ENCODE peak calls at places on chromosomes 12 and 14, in six cellular contexts. J is mesendoderm, M is H1, P is H9, H is mesenchymal stem cell, B is IMR-90. C is an unnamed sample.

GRCh38 chr14:25484194-25484593 is 434.2 kb upstream of the STXBP6 start:
- DNase-seq in J (no peak), M (no peak), P (no peak), H (no peak), B (no peak), C (no peak)

GRCh38 chr14:66541627-66542026 is 33.7 kb downstream of the GPHN start:
- DNase-seq in J (no peak), M (no peak), P (no peak), H (no peak), B (no peak), C (no peak)

GRCh38 chr12:93029091-93029490 is 100.0 kb upstream of the EEA1 start:
- DNase-seq in J (no peak), M (no peak), P (no peak), H (no peak), B (no peak), C (no peak)

GRCh38 chr14:103260629-103261124 is 73.4 kb upstream of the EIF5 start:
- DNase-seq in J (no peak), M (peak; percentile 42), P (no peak), H (peak; percentile 89), B (peak; percentile 63), C (no peak)

GRCh38 chr12:111636209-111636928 is 37.3 kb upstream of the ATXN2 start:
- DNase-seq in J (peak; percentile 84), M (peak; percentile 58), P (peak; percentile 75), H (no peak), B (peak; percentile 54), C (peak; percentile 52)

GRCh38 chr12:109763201-109763841 is 49.7 kb downstream of the FAM222A start:
- DNase-seq in J (peak; percentile 56), M (peak; percentile 35), P (peak; percentile 31), H (peak; percentile 65), B (peak; percentile 58), C (no peak)

GRCh38 chr14:61284001-61284400 is 2.9 kb upstream of the TMEM30B start:
- DNase-seq in J (no peak), M (no peak), P (no peak), H (no peak), B (no peak), C (no peak)

GRCh38 chr14:92546347-92547053 is 32.9 kb downstream of the RIN3 start:
- DNase-seq in J (no peak), M (no peak), P (no peak), H (peak; percentile 95), B (peak; percentile 82), C (no peak)

GRCh38 chr14:73903028-73903427 is 16.4 kb downstream of the ZNF410 start:
- DNase-seq in J (no peak), M (no peak), P (no peak), H (no peak), B (peak; percentile 35), C (no peak)

GRCh38 chr12:6165418-6165817 is 34.8 kb upstream of the CD9 start:
- DNase-seq in J (no peak), M (no peak), P (no peak), H (peak; percentile 38), B (peak; percentile 80), C (no peak)

GRCh38 chr12:25266522-25266921 is 15.8 kb upstream of the KRAS start:
- DNase-seq in J (no peak), M (no peak), P (no peak), H (no peak), B (peak; percentile 19), C (no peak)

GRCh38 chr14:45716506-45716905 is 463.5 kb upstream of the MIS18BP1 start:
- DNase-seq in J (peak; percentile 54), M (no peak), P (peak; percentile 36), H (no peak), B (no peak), C (no peak)

GRCh38 chr14:24441904-24442239 is 704 bp downstream of the SDR39U1 start:
- DNase-seq in J (no peak), M (no peak), P (no peak), H (no peak), B (peak; percentile 52), C (no peak)

GRCh38 chr12:90280033-90280432 is 571.4 kb upstream of the ATP2B1 start:
- DNase-seq in J (no peak), M (no peak), P (no peak), H (peak; percentile 45), B (peak; percentile 62), C (no peak)

GRCh38 chr12:103495783-103496456 is at the start of gene C12orf42:
- DNase-seq in J (peak; percentile 56), M (peak; percentile 76), P (peak; percentile 73), H (peak; percentile 11), B (no peak), C (peak; percentile 59)

GRCh38 chr14:68747366-68747765 is 45.5 kb downstream of the ZFP36L1 start:
- DNase-seq in J (no peak), M (no peak), P (no peak), H (no peak), B (no peak), C (no peak)

GRCh38 chr12:125418902-125419564 is 353.8 kb downstream of the AACS start:
- DNase-seq in J (no peak), M (no peak), P (no peak), H (no peak), B (no peak), C (no peak)

GRCh38 chr14:65927871-65928270 is 515.3 kb downstream of the FUT8 start:
- DNase-seq in J (peak; percentile 85), M (no peak), P (no peak), H (no peak), B (no peak), C (no peak)

GRCh38 chr12:18068355-18068754 is 21.6 kb downstream of the RERGL start:
- DNase-seq in J (peak; percentile 23), M (no peak), P (no peak), H (no peak), B (no peak), C (no peak)

GRCh38 chr14:69844171-69844570 is 35.0 kb upstream of the SMOC1 start:
- DNase-seq in J (no peak), M (no peak), P (no peak), H (no peak), B (no peak), C (no peak)

GRCh38 chr14:69845050-69845581 is 34.1 kb upstream of the SMOC1 start:
- DNase-seq in J (no peak), M (no peak), P (no peak), H (no peak), B (no peak), C (no peak)

GRCh38 chr14:69839017-69839416 is 40.2 kb upstream of the SMOC1 start:
- DNase-seq in J (no peak), M (no peak), P (no peak), H (no peak), B (no peak), C (no peak)

GRCh38 chr14:69842671-69843407 is 36.4 kb upstream of the SMOC1 start:
- DNase-seq in J (no peak), M (no peak), P (no peak), H (no peak), B (no peak), C (peak; percentile 76)

DNA sequence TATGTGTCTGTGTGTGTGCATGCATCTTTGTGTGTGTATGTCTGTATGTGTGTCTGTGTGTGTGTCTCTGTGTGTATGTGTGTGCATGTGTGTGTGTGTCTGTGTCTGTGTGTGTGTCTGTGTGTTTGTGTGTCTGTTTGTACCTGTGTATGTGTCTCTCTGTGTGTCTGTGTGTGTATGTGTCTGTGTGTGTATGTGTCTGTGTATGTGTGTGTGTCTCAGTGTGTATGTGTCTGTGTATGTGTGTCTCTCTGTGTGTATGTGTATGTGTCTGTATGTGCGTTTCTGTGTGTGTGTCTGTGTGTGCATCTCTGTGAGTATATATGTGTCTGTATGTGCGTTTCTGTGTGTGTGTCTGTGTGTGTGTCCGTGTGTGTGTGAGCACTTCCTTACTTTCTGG is 39.6 kb upstream of the SMOC1 start:
- DNase-seq in J (no peak), M (no peak), P (no peak), H (no peak), B (no peak), C (no peak)
- H3K23ac ChIP-seq in J (no peak overlapping the region), M (no peak overlapping the region), P (no peak overlapping the region), H (no peak overlapping the region), B (no peak overlapping the region), C (no peak overlapping the region)

GRCh38 chr12:105204127-105204526 is 31.8 kb downstream of the APPL2 start:
- DNase-seq in J (no peak), M (no peak), P (no peak), H (no peak), B (no peak), C (no peak)

GRCh38 chr12:105201389-105201788 is 34.6 kb downstream of the APPL2 start:
- DNase-seq in J (no peak), M (no peak), P (no peak), H (no peak), B (no peak), C (no peak)

GRCh38 chr12:105196090-105196489 is 39.9 kb downstream of the APPL2 start:
- DNase-seq in J (no peak), M (no peak), P (no peak), H (no peak), B (no peak), C (no peak)

GRCh38 chr12:105194947-105195346 is 41.0 kb downstream of the APPL2 start:
- DNase-seq in J (no peak), M (no peak), P (no peak), H (no peak), B (no peak), C (no peak)

DNA sequence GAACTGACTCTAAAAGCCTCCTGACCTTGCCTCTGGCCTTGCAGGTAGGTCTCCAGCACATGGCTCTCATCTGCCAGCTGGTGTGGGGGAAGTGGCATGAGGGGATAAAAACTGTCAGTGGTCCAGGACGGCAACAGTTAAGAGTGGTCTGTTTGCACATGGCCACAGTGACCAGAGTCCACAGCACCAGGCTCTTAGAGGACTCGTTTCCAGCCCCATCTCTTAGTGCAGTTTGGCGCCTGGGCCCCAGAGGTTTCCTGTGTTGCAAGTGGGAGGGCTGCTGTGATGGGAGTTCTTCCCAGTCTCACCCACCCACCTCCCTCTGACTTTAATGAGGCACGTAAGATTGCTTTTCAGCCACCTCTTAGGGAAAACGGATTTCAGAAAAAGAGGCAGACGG is 37.0 kb downstream of the APPL2 start:
- DNase-seq in J (no peak), M (no peak), P (no peak), H (no peak), B (no peak), C (no peak)
- H2BK15ac ChIP-seq in J (no peak overlapping the region), M (no peak overlapping the region), P (no peak overlapping the region), H (no peak overlapping the region), B (no peak overlapping the region), C (no peak overlapping the region)

GRCh38 chr12:113479193-113479577 is 7.5 kb upstream of the LHX5 start:
- DNase-seq in J (no peak), M (no peak), P (no peak), H (no peak), B (no peak), C (no peak)
- H3K23ac ChIP-seq in J (no peak overlapping the region), M (no peak overlapping the region), P (no peak overlapping the region), H (no peak overlapping the region), B (no peak overlapping the region), C (no peak overlapping the region)

DNA sequence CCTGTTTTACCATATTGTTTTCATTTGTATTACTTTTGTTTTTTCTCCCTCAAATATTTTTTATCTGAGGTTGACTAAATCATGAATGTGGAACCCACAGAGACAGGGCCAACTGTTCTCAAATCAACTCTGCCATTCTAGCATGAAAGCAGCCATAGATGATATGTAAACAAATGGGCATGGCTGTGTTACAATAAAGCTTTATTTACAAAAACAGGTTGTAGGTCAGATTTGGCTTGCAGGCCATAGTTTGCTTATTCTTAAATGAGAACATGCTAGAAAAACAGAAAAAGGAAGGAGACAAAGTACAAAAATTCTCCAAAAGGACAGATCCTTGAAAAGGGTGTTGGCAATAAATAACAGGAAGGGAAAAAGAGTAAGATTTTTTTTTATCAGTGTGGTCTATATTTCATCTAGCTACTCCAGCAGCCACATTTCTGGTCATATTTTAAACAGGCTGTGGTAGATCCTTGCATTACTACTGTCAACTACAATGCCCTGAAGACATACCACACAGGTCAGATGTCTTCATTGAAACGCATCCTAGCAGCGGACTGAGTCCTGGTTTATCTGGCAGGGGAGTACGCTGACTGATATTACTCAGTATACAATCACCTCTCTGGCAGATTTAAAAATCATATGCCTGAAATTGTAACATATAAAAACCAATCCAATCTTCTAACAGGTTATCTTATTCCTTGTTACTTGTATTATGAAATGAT is 42.9 kb downstream of the SPPL3 start:
- DNase-seq in J (no peak), M (no peak), P (no peak), H (no peak), B (peak; percentile 23), C (no peak)
- H2BK15ac ChIP-seq in J (no peak overlapping the region), M (no peak overlapping the region), P (no peak overlapping the region), H (no peak overlapping the region), B (no peak overlapping the region), C (no peak overlapping the region)